ENCODE peak calls at places on chromosomes 2 and 18, in nine cellular contexts. L is left ventricle myocardium inferior, I is OCI-LY7, Z is GM23248, X is IMR-90, S is heart left ventricle, G is K562, Q is upper lobe of left lung, D is cardiac muscle cell. O is an unnamed sample.

GRCh38 chr2:1740714-1741584 is 3.4 kb downstream of the PXDN start:
- DNase-seq in L (no peak), X (no peak), I (no peak), Z (no peak), G (no peak), D (no peak), Q (peak; percentile 29), S (peak; percentile 12), O (no peak)

GRCh38 chr18:45441110-45441842 is 174.0 kb upstream of the SLC14A2 start:
- DNase-seq in D (no peak), Z (peak; percentile 62), I (no peak), S (no peak), Q (no peak), L (no peak), X (peak; percentile 4), G (no peak), O (no peak)

GRCh38 chr2:170524828-170525565 is 190.1 kb upstream of the SP5 start:
- DNase-seq in S (no peak), D (peak; percentile 21), G (no peak), Z (no peak), I (no peak), Q (no peak), X (peak; percentile 1), L (no peak), O (no peak)

GRCh38 chr2:215594766-215595165 is 158.9 kb upstream of the FN1 start:
- DNase-seq in Z (peak; percentile 74), S (no peak), Q (no peak), L (no peak), D (peak; percentile 36), G (no peak), X (peak; percentile 79), I (no peak), O (no peak)

GRCh38 chr18:59013744-59014143 is 125.9 kb upstream of the SEC11C start:
- DNase-seq in Q (no peak), I (no peak), D (no peak), G (no peak), L (no peak), X (no peak), S (no peak), Z (no peak), O (no peak)

GRCh38 chr2:20065885-20066602 is 14.6 kb upstream of the LAPTM4A start:
- DNase-seq in S (peak; percentile 68), L (peak; percentile 53), I (no peak), Q (peak; percentile 46), X (peak; percentile 60), G (no peak), Z (peak; percentile 68), D (peak; percentile 74), O (peak; percentile 92)

GRCh38 chr2:142878061-142878741 is 737 bp downstream of the KYNU start:
- DNase-seq in X (no peak), G (no peak), L (no peak), D (no peak), Q (no peak), S (no peak), I (no peak), Z (no peak), O (no peak)

GRCh38 chr2:134988994-134989605 is 58.1 kb downstream of the MAP3K19 start:
- DNase-seq in G (peak; percentile 20), L (no peak), D (peak; percentile 61), Q (no peak), S (no peak), Z (peak; percentile 53), I (peak; percentile 48), X (peak; percentile 50), O (no peak)

GRCh38 chr18:37546651-37547050 is 18.9 kb downstream of the CELF4 start:
- DNase-seq in I (no peak), Q (no peak), L (no peak), X (no peak), Z (no peak), S (no peak), D (no peak), G (no peak), O (no peak)

GRCh38 chr2:20576598-20577115 is 74.2 kb downstream of the HS1BP3 start:
- DNase-seq in D (no peak), S (no peak), G (no peak), Q (no peak), L (no peak), Z (no peak), X (no peak), I (peak; percentile 71), O (no peak)

GRCh38 chr2:48912110-48912509 is 156.6 kb upstream of the LHCGR start:
- DNase-seq in G (peak; percentile 10), I (no peak), L (no peak), Z (no peak), Q (no peak), S (no peak), X (no peak), D (peak; percentile 12), O (no peak)

GRCh38 chr18:40984856-40985255 is 970.2 kb upstream of the PIK3C3 start:
- DNase-seq in Q (no peak), D (peak; percentile 68), G (no peak), L (no peak), I (no peak), X (peak; percentile 2), S (no peak), Z (peak; percentile 7), O (no peak)

GRCh38 chr2:45983213-45983612 is 314.0 kb upstream of the EPAS1 start:
- DNase-seq in S (no peak), D (no peak), G (no peak), X (no peak), L (no peak), I (no peak), Q (no peak), Z (no peak), O (no peak)

GRCh38 chr2:37500031-37500430 is 155.6 kb downstream of the QPCT start:
- DNase-seq in L (no peak), D (no peak), I (no peak), Q (no peak), Z (peak; percentile 81), S (no peak), X (peak; percentile 96), G (no peak), O (no peak)

GRCh38 chr2:241555711-241556110 is 2.8 kb upstream of the BOK start:
- DNase-seq in S (no peak), D (no peak), I (peak; percentile 10), G (no peak), Q (no peak), Z (no peak), L (no peak), X (no peak), O (no peak)

GRCh38 chr2:112737544-112738232 is 16.9 kb downstream of the NT5DC4 start:
- DNase-seq in D (no peak), Z (no peak), I (no peak), X (no peak), Q (no peak), L (no peak), S (no peak), G (no peak), O (no peak)
- H3K36me3 ChIP-seq in D (no peaks in the 10 kb centered on the region), Z (peaks cover 5% of the 10 kb centered on the region), I (peaks cover 65% of the 10 kb centered on the region), X (peaks cover 11% of the 10 kb centered on the region), Q (no peaks in the 10 kb centered on the region), L (no peaks in the 10 kb centered on the region), S (no peaks in the 10 kb centered on the region), G (peaks cover 49% of the 10 kb centered on the region), O (no peaks in the 10 kb centered on the region)

GRCh38 chr2:70705160-70705850 is 62.7 kb downstream of the ADD2 start:
- DNase-seq in Q (peak; percentile 13), S (no peak), Z (no peak), G (no peak), D (no peak), I (no peak), L (no peak), X (no peak), O (no peak)
- H3K36me3 ChIP-seq in Q (no peaks in the 10 kb centered on the region), S (no peaks in the 10 kb centered on the region), Z (no peaks in the 10 kb centered on the region), G (peaks cover 35% of the 10 kb centered on the region), D (no peaks in the 10 kb centered on the region), I (no peaks in the 10 kb centered on the region), L (no peaks in the 10 kb centered on the region), X (no peaks in the 10 kb centered on the region), O (no peaks in the 10 kb centered on the region)

GRCh38 chr2:240126731-240127130 is 9.4 kb downstream of the COPS9 start:
- DNase-seq in I (no peak), G (no peak), S (no peak), D (no peak), Z (no peak), L (no peak), X (no peak), Q (no peak), O (no peak)
- H3K36me3 ChIP-seq in I (peaks cover 46% of the 10 kb centered on the region), G (peaks cover 23% of the 10 kb centered on the region), S (peaks cover 4% of the 10 kb centered on the region), D (peaks cover 13% of the 10 kb centered on the region), Z (no peaks in the 10 kb centered on the region), L (peaks cover 47% of the 10 kb centered on the region), X (peaks cover 36% of the 10 kb centered on the region), Q (peaks cover 42% of the 10 kb centered on the region), O (no peaks in the 10 kb centered on the region)

GRCh38 chr18:12531747-12532146 is 124.0 kb downstream of the PRELID3A start:
- DNase-seq in X (peak; percentile 34), I (no peak), S (no peak), D (no peak), L (no peak), G (no peak), Q (no peak), Z (no peak), O (no peak)

GRCh38 chr18:12534820-12535219 is 123.1 kb downstream of the SPIRE1 start:
- DNase-seq in L (no peak), S (no peak), G (no peak), Z (no peak), I (no peak), X (no peak), Q (no peak), D (no peak), O (no peak)

GRCh38 chr18:12532661-12533060 is 124.9 kb downstream of the PRELID3A start:
- DNase-seq in X (no peak), G (no peak), S (no peak), Q (no peak), D (no peak), I (no peak), Z (no peak), L (no peak), O (no peak)
- H3K36me3 ChIP-seq in X (no peaks in the 10 kb centered on the region), G (no peaks in the 10 kb centered on the region), S (no peaks in the 10 kb centered on the region), Q (no peaks in the 10 kb centered on the region), D (no peaks in the 10 kb centered on the region), I (no peaks in the 10 kb centered on the region), Z (no peaks in the 10 kb centered on the region), L (no peaks in the 10 kb centered on the region), O (no peaks in the 10 kb centered on the region)

DNA sequence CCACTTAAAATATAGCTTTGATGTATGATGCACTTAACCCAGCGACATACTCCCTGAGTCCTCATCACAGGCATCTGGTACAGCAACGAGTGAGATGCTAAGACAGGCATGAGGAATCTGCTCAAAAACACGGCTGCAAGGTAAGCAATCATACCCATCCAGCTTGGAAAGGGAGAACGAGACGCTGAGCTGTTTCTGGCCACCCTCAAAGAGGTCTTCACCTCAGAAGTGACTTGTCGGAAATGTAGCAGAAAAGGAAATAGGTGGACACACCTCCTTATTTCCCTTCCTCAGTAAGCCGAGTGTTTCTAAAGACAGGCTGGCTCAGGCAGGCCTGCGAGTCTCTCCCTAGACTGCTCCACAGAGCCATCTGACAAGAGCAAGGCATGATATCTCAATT is 84.4 kb downstream of the UXS1 start:
- DNase-seq in X (no peak), S (no peak), Z (no peak), I (no peak), D (no peak), L (no peak), G (no peak), Q (no peak), O (no peak)
- H3K36me3 ChIP-seq in X (peaks cover 17% of the 10 kb centered on the region), S (no peaks in the 10 kb centered on the region), Z (no peaks in the 10 kb centered on the region), I (no peaks in the 10 kb centered on the region), D (no peaks in the 10 kb centered on the region), L (peaks cover 22% of the 10 kb centered on the region), G (peaks cover 58% of the 10 kb centered on the region), Q (peaks cover 34% of the 10 kb centered on the region), O (no peaks in the 10 kb centered on the region)

O was measured in adrenal gland.